ENCODE peak calls at places on chromosomes 4 and X, in six cellular contexts. One of them, this sample, is unnamed.

GRCh38 chr4:186743261-186743660 is 19.6 kb upstream of the FAT1 start:
- DNase-seq in B cell: no peak
- DNase-seq in AG09309: no peak
- DNase-seq in stomach: no peak
- DNase-seq in tibial artery: no peak
- DNase-seq in Panc1: no peak
- DNase-seq in this sample: no peak

GRCh38 chr4:147418206-147418605 is 62.7 kb upstream of the EDNRA start:
- DNase-seq in B cell: no peak
- DNase-seq in AG09309: no peak
- DNase-seq in stomach: no peak
- DNase-seq in tibial artery: no peak
- DNase-seq in Panc1: no peak
- DNase-seq in this sample: no peak

GRCh38 chr4:7428261-7429068 is 6.3 kb downstream of the PSAPL1 start:
- DNase-seq in B cell: no peak
- DNase-seq in AG09309: no peak
- DNase-seq in stomach: peak; percentile 16
- DNase-seq in tibial artery: peak; percentile 40
- DNase-seq in Panc1: no peak
- DNase-seq in this sample: no peak

GRCh38 chrX:38138900-38139299 is 81.8 kb downstream of the SRPX start:
- DNase-seq in B cell: no peak
- DNase-seq in AG09309: no peak
- DNase-seq in stomach: no peak
- DNase-seq in tibial artery: no peak
- DNase-seq in Panc1: no peak
- DNase-seq in this sample: no peak

GRCh38 chrX:17030092-17030491 is 83.6 kb downstream of the REPS2 start:
- DNase-seq in B cell: no peak
- DNase-seq in AG09309: no peak
- DNase-seq in stomach: no peak
- DNase-seq in tibial artery: no peak
- DNase-seq in Panc1: no peak
- DNase-seq in this sample: no peak

GRCh38 chr4:118281611-118282442 is 71.0 kb downstream of the PRSS12 start:
- DNase-seq in B cell: no peak
- DNase-seq in AG09309: no peak
- DNase-seq in stomach: no peak
- DNase-seq in tibial artery: no peak
- DNase-seq in Panc1: no peak
- DNase-seq in this sample: no peak

GRCh38 chr4:63618883-63619573 is 790.2 kb downstream of the TECRL start:
- DNase-seq in B cell: no peak
- DNase-seq in AG09309: no peak
- DNase-seq in stomach: no peak
- DNase-seq in tibial artery: no peak
- DNase-seq in Panc1: no peak
- DNase-seq in this sample: no peak

GRCh38 chr4:6278801-6279197 is 9.1 kb downstream of the WFS1 start:
- DNase-seq in B cell: no peak
- DNase-seq in AG09309: no peak
- DNase-seq in stomach: no peak
- DNase-seq in tibial artery: no peak
- DNase-seq in Panc1: no peak
- DNase-seq in this sample: peak; percentile 41

GRCh38 chr4:93451954-93452353 is 376.6 kb upstream of the ATOH1 start:
- DNase-seq in B cell: no peak
- DNase-seq in AG09309: no peak
- DNase-seq in stomach: no peak
- DNase-seq in tibial artery: no peak
- DNase-seq in Panc1: no peak
- DNase-seq in this sample: no peak

GRCh38 chr4:156957558-156957957 is 14.0 kb downstream of the PDGFC start:
- DNase-seq in B cell: no peak
- DNase-seq in AG09309: no peak
- DNase-seq in stomach: no peak
- DNase-seq in tibial artery: no peak
- DNase-seq in Panc1: no peak
- DNase-seq in this sample: no peak

GRCh38 chrX:67353651-67354370 is 190.0 kb upstream of the AR start:
- DNase-seq in B cell: no peak
- DNase-seq in AG09309: no peak
- DNase-seq in stomach: no peak
- DNase-seq in tibial artery: no peak
- DNase-seq in Panc1: no peak
- DNase-seq in this sample: no peak

GRCh38 chr4:101019941-101020401 is 327.4 kb downstream of the PPP3CA start:
- DNase-seq in B cell: no peak
- DNase-seq in AG09309: no peak
- DNase-seq in stomach: no peak
- DNase-seq in tibial artery: no peak
- DNase-seq in Panc1: no peak
- DNase-seq in this sample: peak; percentile 26

GRCh38 chr4:55013431-55013955 is 111.9 kb downstream of the KDR start:
- DNase-seq in B cell: no peak
- DNase-seq in AG09309: no peak
- DNase-seq in stomach: no peak
- DNase-seq in tibial artery: no peak
- DNase-seq in Panc1: no peak
- DNase-seq in this sample: no peak

GRCh38 chrX:109578916-109579315 is 42.3 kb downstream of the NXT2 start:
- DNase-seq in B cell: no peak
- DNase-seq in AG09309: no peak
- DNase-seq in stomach: no peak
- DNase-seq in tibial artery: no peak
- DNase-seq in Panc1: no peak
- DNase-seq in this sample: no peak

GRCh38 chr4:168496834-168497233 is at the start of gene PALLD:
- DNase-seq in B cell: no peak
- DNase-seq in AG09309: no peak
- DNase-seq in stomach: no peak
- DNase-seq in tibial artery: no peak
- DNase-seq in Panc1: no peak
- DNase-seq in this sample: no peak

GRCh38 chr4:140995058-140995457 is 138.2 kb downstream of the RNF150 start:
- DNase-seq in B cell: no peak
- DNase-seq in AG09309: no peak
- DNase-seq in stomach: peak; percentile 36
- DNase-seq in tibial artery: no peak
- DNase-seq in Panc1: no peak
- DNase-seq in this sample: no peak

GRCh38 chr4:140989944-140990343 is 143.3 kb downstream of the RNF150 start:
- DNase-seq in B cell: no peak
- DNase-seq in AG09309: no peak
- DNase-seq in stomach: no peak
- DNase-seq in tibial artery: no peak
- DNase-seq in Panc1: no peak
- DNase-seq in this sample: no peak

GRCh38 chr4:140993350-140993749 is 139.9 kb downstream of the RNF150 start:
- DNase-seq in B cell: no peak
- DNase-seq in AG09309: no peak
- DNase-seq in stomach: no peak
- DNase-seq in tibial artery: no peak
- DNase-seq in Panc1: no peak
- DNase-seq in this sample: no peak

GRCh38 chr4:140996757-140997156 is 136.5 kb downstream of the RNF150 start:
- DNase-seq in B cell: no peak
- DNase-seq in AG09309: peak; percentile 71
- DNase-seq in stomach: no peak
- DNase-seq in tibial artery: no peak
- DNase-seq in Panc1: no peak
- DNase-seq in this sample: no peak

GRCh38 chr4:140993969-140994459 is 139.3 kb downstream of the RNF150 start:
- DNase-seq in B cell: no peak
- DNase-seq in AG09309: no peak
- DNase-seq in stomach: no peak
- DNase-seq in tibial artery: no peak
- DNase-seq in Panc1: no peak
- DNase-seq in this sample: no peak
- TF ChIP-seq CTCF in B cell: no peak
- TF ChIP-seq CTCF in AG09309: no peak
- TF ChIP-seq CTCF in stomach: no peak
- TF ChIP-seq CTCF in tibial artery: no peak
- TF ChIP-seq CTCF in Panc1: no peak
- TF ChIP-seq CTCF in this sample: no peak

GRCh38 chrX:78886550-78886949 is 58.6 kb upstream of the P2RY10 start:
- DNase-seq in B cell: no peak
- DNase-seq in AG09309: no peak
- DNase-seq in stomach: no peak
- DNase-seq in tibial artery: no peak
- DNase-seq in Panc1: peak; percentile 0
- DNase-seq in this sample: no peak
- TF ChIP-seq CTCF in B cell: peak; percentile 49
- TF ChIP-seq CTCF in AG09309: peak; percentile 33
- TF ChIP-seq CTCF in stomach: no peak
- TF ChIP-seq CTCF in tibial artery: peak; percentile 15
- TF ChIP-seq CTCF in Panc1: peak; percentile 38
- TF ChIP-seq CTCF in this sample: peak; percentile 35

DNA sequence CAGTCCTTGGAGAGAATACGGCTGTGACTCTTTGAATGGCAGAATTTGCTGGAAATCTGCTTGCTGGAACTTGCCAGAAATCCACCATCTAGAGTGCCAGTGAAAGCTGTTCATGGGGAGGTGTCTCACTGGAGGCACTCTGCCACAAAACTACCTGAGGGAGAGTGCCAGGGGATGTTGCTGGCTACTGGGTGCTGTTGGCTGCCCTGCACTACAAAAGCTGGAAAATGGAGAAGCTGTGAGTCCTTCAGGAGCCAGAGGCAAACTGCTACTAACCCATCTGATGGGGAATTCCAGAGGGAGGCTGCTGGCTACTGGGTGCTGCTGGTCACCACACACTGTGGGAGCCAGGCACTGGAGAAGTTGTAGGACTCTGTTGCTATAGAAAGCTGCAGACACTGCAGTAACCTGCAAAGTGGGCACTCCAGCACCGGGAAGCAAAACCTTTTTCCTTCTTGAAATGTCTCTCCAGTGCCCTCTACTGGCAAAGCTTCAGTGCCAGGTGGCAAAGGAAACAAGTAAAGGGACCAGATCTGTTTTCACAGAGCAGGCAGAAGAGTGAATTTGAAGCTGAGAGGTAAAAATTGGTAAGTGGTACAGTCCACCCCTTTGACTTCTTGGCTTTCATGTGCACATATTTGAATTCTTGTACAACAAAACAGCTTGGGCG is 47.8 kb upstream of the HSD17B10 start:
- DNase-seq in B cell: peak; percentile 36
- DNase-seq in AG09309: peak; percentile 25
- DNase-seq in stomach: peak; percentile 73
- DNase-seq in tibial artery: no peak
- DNase-seq in Panc1: peak; percentile 33
- DNase-seq in this sample: peak; percentile 10
- TF ChIP-seq CTCF in B cell: peak; percentile 68
- TF ChIP-seq CTCF in AG09309: peak; percentile 89
- TF ChIP-seq CTCF in stomach: peak; percentile 38
- TF ChIP-seq CTCF in tibial artery: peak; percentile 42
- TF ChIP-seq CTCF in Panc1: peak; percentile 78
- TF ChIP-seq CTCF in this sample: peak; percentile 71

GRCh38 chrX:140661657-140662056 is 47.9 kb upstream of the LINC00632 start:
- DNase-seq in B cell: no peak
- DNase-seq in AG09309: no peak
- DNase-seq in stomach: no peak
- DNase-seq in tibial artery: no peak
- DNase-seq in Panc1: no peak
- DNase-seq in this sample: no peak

DNA sequence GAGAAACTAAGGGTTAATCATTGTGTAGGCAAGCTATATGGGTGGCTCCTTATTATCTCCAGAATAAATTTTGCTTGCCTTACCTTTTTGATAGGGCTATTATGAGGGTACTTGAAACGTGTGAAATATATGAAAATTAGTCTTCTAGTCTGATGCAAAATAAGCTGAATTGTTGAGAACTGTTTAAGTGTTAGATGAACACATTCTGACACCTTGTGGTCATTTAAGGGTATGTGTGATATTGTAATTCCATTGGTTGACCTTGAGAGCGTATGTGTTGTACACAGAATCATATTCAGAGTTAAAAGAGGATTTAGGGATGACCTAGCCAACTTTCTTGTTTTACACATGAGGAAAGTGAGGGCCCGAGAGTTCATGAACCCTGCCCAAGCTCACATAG is 44.6 kb upstream of the LINC00632 start:
- DNase-seq in B cell: no peak
- DNase-seq in AG09309: no peak
- DNase-seq in stomach: no peak
- DNase-seq in tibial artery: no peak
- DNase-seq in Panc1: peak; percentile 22
- DNase-seq in this sample: peak; percentile 0
- TF ChIP-seq CTCF in B cell: no peak
- TF ChIP-seq CTCF in AG09309: no peak
- TF ChIP-seq CTCF in stomach: peak; percentile 9
- TF ChIP-seq CTCF in tibial artery: peak; percentile 21
- TF ChIP-seq CTCF in Panc1: peak; percentile 45
- TF ChIP-seq CTCF in this sample: no peak

GRCh38 chrX:127782904-127783303 is 269.3 kb downstream of the ACTRT1 start:
- DNase-seq in B cell: no peak
- DNase-seq in AG09309: no peak
- DNase-seq in stomach: no peak
- DNase-seq in tibial artery: no peak
- DNase-seq in Panc1: no peak
- DNase-seq in this sample: no peak
- TF ChIP-seq CTCF in B cell: no peak
- TF ChIP-seq CTCF in AG09309: no peak
- TF ChIP-seq CTCF in stomach: no peak
- TF ChIP-seq CTCF in tibial artery: no peak
- TF ChIP-seq CTCF in Panc1: no peak
- TF ChIP-seq CTCF in this sample: no peak

GRCh38 chr4:99457270-99457669 is 22.1 kb upstream of the ADH7 start:
- DNase-seq in B cell: no peak
- DNase-seq in AG09309: no peak
- DNase-seq in stomach: no peak
- DNase-seq in tibial artery: peak; percentile 45
- DNase-seq in Panc1: no peak
- DNase-seq in this sample: no peak
- TF ChIP-seq CTCF in B cell: no peak
- TF ChIP-seq CTCF in AG09309: peak; percentile 33
- TF ChIP-seq CTCF in stomach: no peak
- TF ChIP-seq CTCF in tibial artery: no peak
- TF ChIP-seq CTCF in Panc1: no peak
- TF ChIP-seq CTCF in this sample: no peak

GRCh38 chr4:77432702-77433101 is 172.9 kb upstream of the CXCL13 start:
- DNase-seq in B cell: no peak
- DNase-seq in AG09309: no peak
- DNase-seq in stomach: no peak
- DNase-seq in tibial artery: no peak
- DNase-seq in Panc1: no peak
- DNase-seq in this sample: no peak
- TF ChIP-seq CTCF in B cell: no peak
- TF ChIP-seq CTCF in AG09309: no peak
- TF ChIP-seq CTCF in stomach: no peak
- TF ChIP-seq CTCF in tibial artery: no peak
- TF ChIP-seq CTCF in Panc1: no peak
- TF ChIP-seq CTCF in this sample: no peak

GRCh38 chr4:33161202-33161601 is 2441.0 kb downstream of the PCDH7 start:
- DNase-seq in B cell: no peak
- DNase-seq in AG09309: no peak
- DNase-seq in stomach: no peak
- DNase-seq in tibial artery: no peak
- DNase-seq in Panc1: no peak
- DNase-seq in this sample: no peak

GRCh38 chr4:33162122-33162521 is 2442.0 kb downstream of the PCDH7 start:
- DNase-seq in B cell: no peak
- DNase-seq in AG09309: no peak
- DNase-seq in stomach: no peak
- DNase-seq in tibial artery: no peak
- DNase-seq in Panc1: no peak
- DNase-seq in this sample: no peak

GRCh38 chr4:33160126-33160525 is 2440.0 kb downstream of the PCDH7 start:
- DNase-seq in B cell: no peak
- DNase-seq in AG09309: peak; percentile 16
- DNase-seq in stomach: no peak
- DNase-seq in tibial artery: no peak
- DNase-seq in Panc1: no peak
- DNase-seq in this sample: no peak
- TF ChIP-seq CTCF in B cell: no peak
- TF ChIP-seq CTCF in AG09309: peak; percentile 65
- TF ChIP-seq CTCF in stomach: no peak
- TF ChIP-seq CTCF in tibial artery: no peak
- TF ChIP-seq CTCF in Panc1: peak; percentile 36
- TF ChIP-seq CTCF in this sample: peak; percentile 5

This sample was measured in GM12864.